ENCODE peak calls at places on chromosomes 16 and 17, in five cellular contexts. E is central memory CD8-positive, alpha-beta T cell; R is iris pigment epithelial cell; P is lung; J is ecto neural progenitor cell. B is an unnamed sample.
A peak's percentile ranks its signal among the peaks of the same experiment; 100 is the strongest.

GRCh38 chr17:80283116-80283852 is 22.6 kb downstream of the RNF213 start:
- DNase-seq in R (no peak), J (no peak), E (no peak), P (no peak), B (no peak)

GRCh38 chr16:4664538-4665418 is 28.6 kb upstream of the NUDT16L1 start:
- DNase-seq in R (no peak), J (no peak), E (peak; percentile 34), P (peak; percentile 52), B (no peak)

GRCh38 chr17:5921919-5922318 is 148.3 kb upstream of the WSCD1 start:
- DNase-seq in J (no peak), R (peak; percentile 10), P (no peak), E (no peak), B (peak; percentile 15)

GRCh38 chr17:57761887-57762286 is 16.8 kb upstream of the CCDC182 start:
- DNase-seq in E (no peak), R (no peak), J (peak; percentile 70), P (no peak), B (no peak)

GRCh38 chr17:55582910-55583309 is 71.7 kb upstream of the SMIM36 start:
- DNase-seq in E (no peak), R (peak; percentile 61), P (no peak), J (no peak), B (peak; percentile 29)

GRCh38 chr17:72063262-72063661 is 57.6 kb upstream of the SOX9 start:
- DNase-seq in J (no peak), P (no peak), R (no peak), E (no peak), B (no peak)

GRCh38 chr17:1485748-1486376 is 6.6 kb downstream of the MYO1C start:
- DNase-seq in J (peak; percentile 81), R (peak; percentile 54), E (no peak), P (peak; percentile 62), B (peak; percentile 44)

GRCh38 chr17:17479209-17479608 is 2.4 kb downstream of the MED9 start:
- DNase-seq in R (peak; percentile 72), J (no peak), E (no peak), P (no peak), B (peak; percentile 9)

GRCh38 chr17:4944554-4945175 is 3.7 kb downstream of the PFN1 start:
- DNase-seq in R (no peak), P (no peak), J (peak; percentile 45), E (no peak), B (no peak)

GRCh38 chr17:82315703-82316358 is 1.6 kb downstream of the CD7 start:
- DNase-seq in P (no peak), R (no peak), J (peak; percentile 73), E (no peak), B (no peak)

GRCh38 chr17:81239714-81240555 is 817 bp downstream of the NDUFAF8 start:
- DNase-seq in E (no peak), J (no peak), R (peak; percentile 26), P (no peak), B (no peak)

GRCh38 chr17:15398291-15398690 is 56.9 kb upstream of the TEKT3 start:
- DNase-seq in J (no peak), E (no peak), R (peak; percentile 28), P (no peak), B (peak; percentile 79)

GRCh38 chr16:89004209-89004831 is 27.3 kb upstream of the CBFA2T3 start:
- DNase-seq in J (no peak), P (no peak), R (no peak), E (no peak), B (no peak)

GRCh38 chr16:14957576-14958322 is 17.1 kb upstream of the PDXDC1 start:
- DNase-seq in E (no peak), J (no peak), R (no peak), P (no peak), B (no peak)

GRCh38 chr17:12445331-12445730 is 220.4 kb upstream of the MYOCD start:
- DNase-seq in J (no peak), R (no peak), E (no peak), P (no peak), B (no peak)

GRCh38 chr16:15996432-15997109 is 47.2 kb downstream of the ABCC1 start:
- DNase-seq in J (no peak), E (no peak), R (peak; percentile 91), P (peak; percentile 74), B (peak; percentile 88)

GRCh38 chr17:70181866-70182265 is 12.5 kb downstream of the KCNJ2 start:
- DNase-seq in P (no peak), E (no peak), R (peak; percentile 45), J (no peak), B (no peak)

GRCh38 chr16:1771864-1772361 is 570 bp upstream of the NME3 start:
- DNase-seq in P (no peak), E (no peak), J (no peak), R (no peak), B (no peak)

GRCh38 chr16:56851671-56852400 is 13.2 kb upstream of the SLC12A3 start:
- DNase-seq in P (no peak), R (peak; percentile 61), J (no peak), E (no peak), B (no peak)

GRCh38 chr17:37283414-37283961 is 92.3 kb upstream of the C17orf78 start:
- DNase-seq in P (no peak), E (no peak), J (no peak), R (peak; percentile 65), B (peak; percentile 55)

GRCh38 chr17:72392056-72393010 is 271.5 kb downstream of the SOX9 start:
- DNase-seq in R (peak; percentile 90), E (no peak), J (no peak), P (no peak), B (peak; percentile 75)

GRCh38 chr17:45902892-45903346 is 8.6 kb downstream of the MAPT start:
- DNase-seq in E (no peak), R (no peak), P (no peak), J (no peak), B (no peak)

GRCh38 chr16:30464078-30464477 is 8.5 kb upstream of the ITGAL start:
- DNase-seq in E (no peak), J (no peak), R (no peak), P (no peak), B (no peak)

GRCh38 chr16:74568961-74569631 is 37.8 kb downstream of the GLG1 start:
- DNase-seq in P (no peak), J (no peak), R (peak; percentile 65), E (no peak), B (peak; percentile 47)

GRCh38 chr16:72877374-72878028 is 170.4 kb downstream of the ZFHX3 start:
- DNase-seq in E (no peak), P (no peak), J (no peak), R (peak; percentile 89), B (peak; percentile 87)

B was measured in astrocyte.